ENCODE peak calls at places on chromosomes 4 and X, in six cellular contexts. H, F, B, I, G and A are unnamed samples.
A peak's percentile ranks its signal among the peaks of the same experiment; 100 is the strongest.

GRCh38 chr4:121226362-121226761 is 62.2 kb upstream of the TNIP3 start:
- DNase-seq in F (no peak), I (no peak), B (no peak), H (no peak), G (no peak), A (no peak)

GRCh38 chr4:146585761-146586333 is 52.8 kb upstream of the POU4F2 start:
- DNase-seq in B (no peak), I (no peak), F (peak; percentile 75), G (no peak), H (no peak), A (no peak)

GRCh38 chrX:106331606-106332005 is 163.5 kb downstream of the PWWP3B start:
- DNase-seq in B (no peak), I (no peak), F (no peak), H (no peak), G (no peak), A (no peak)

GRCh38 chrX:23902419-23902818 is 5.3 kb downstream of the APOO start:
- DNase-seq in G (no peak), B (no peak), H (peak; percentile 27), F (peak; percentile 70), I (no peak), A (no peak)

GRCh38 chrX:33183366-33183765 is 28.0 kb downstream of the DMD start:
- DNase-seq in H (no peak), I (peak; percentile 33), F (peak; percentile 82), B (no peak), G (no peak), A (peak; percentile 16)

GRCh38 chr4:89610236-89610635 is 226.7 kb downstream of the SNCA start:
- DNase-seq in H (no peak), I (no peak), B (no peak), G (no peak), F (no peak), A (no peak)

GRCh38 chr4:25154594-25155265 is 5.5 kb downstream of the SEPSECS start:
- DNase-seq in G (no peak), F (no peak), B (no peak), I (peak; percentile 31), H (no peak), A (peak; percentile 56)

GRCh38 chr4:26223160-26223559 is 97.7 kb upstream of the RBPJ start:
- DNase-seq in H (no peak), G (no peak), I (no peak), B (no peak), F (peak; percentile 65), A (no peak)

GRCh38 chrX:44080083-44080482 is 106.9 kb upstream of the NDP start:
- DNase-seq in I (no peak), F (no peak), G (no peak), H (no peak), B (no peak), A (no peak)

GRCh38 chrX:39815621-39816020 is 282.1 kb downstream of the BCOR start:
- DNase-seq in F (no peak), B (peak; percentile 65), H (peak; percentile 30), G (no peak), I (no peak), A (no peak)

GRCh38 chr4:80322716-80323115 is 12.8 kb upstream of the CFAP299 start:
- DNase-seq in F (peak; percentile 70), G (no peak), I (no peak), H (no peak), B (peak; percentile 26), A (no peak)

GRCh38 chr4:56530269-56531148 is 24.9 kb downstream of the ARL9 start:
- DNase-seq in H (peak; percentile 89), F (peak; percentile 87), B (peak; percentile 88), I (peak; percentile 89), G (peak; percentile 37), A (peak; percentile 89)

GRCh38 chrX:29397506-29397905 is 810.3 kb downstream of the IL1RAPL1 start:
- DNase-seq in F (peak; percentile 84), I (no peak), B (no peak), H (no peak), G (no peak), A (no peak)

GRCh38 chr4:133394971-133395627 is 246.0 kb downstream of the PCDH10 start:
- DNase-seq in F (no peak), G (no peak), B (no peak), H (no peak), I (no peak), A (no peak)

GRCh38 chrX:35289952-35290351 is 347.4 kb downstream of the FAM47B start:
- DNase-seq in B (no peak), I (no peak), G (no peak), F (no peak), H (no peak), A (no peak)

GRCh38 chr4:101355767-101356702 is 8.7 kb upstream of the PPP3CA start:
- DNase-seq in F (peak; percentile 96), G (no peak), H (no peak), B (no peak), I (no peak), A (no peak)

GRCh38 chrX:115504167-115504566 is 56.8 kb upstream of the PLS3 start:
- DNase-seq in B (no peak), H (no peak), G (peak; percentile 20), F (no peak), I (no peak), A (no peak)

GRCh38 chrX:124651031-124651430 is 304.7 kb downstream of the SH2D1A start:
- DNase-seq in B (no peak), I (no peak), G (no peak), H (no peak), F (no peak), A (no peak)

GRCh38 chr4:13700196-13701140 is 72.9 kb upstream of the BOD1L1 start:
- DNase-seq in H (no peak), F (peak; percentile 87), B (no peak), I (no peak), G (no peak), A (no peak)

GRCh38 chr4:113764720-113765264 is 3.3 kb upstream of the CAMK2D start:
- DNase-seq in F (no peak), I (no peak), H (no peak), B (no peak), G (no peak), A (no peak)